ENCODE peak calls at places on chromosomes 11 and 22, in seven cellular contexts. U is lower lobe of right lung, F is tibial artery, B is colonic mucosa, E is esophagus squamous epithelium, T is ovary, A is neural progenitor cell. G is an unnamed sample.

GRCh38 chr11:70233511-70233919 is 30.4 kb downstream of the FADD start:
- DNase-seq in U (no peak), F (no peak), B (no peak), E (no peak), T (no peak), A (no peak), G (no peak)

GRCh38 chr11:106425819-106426218 is 348.4 kb downstream of the AASDHPPT start:
- DNase-seq in U (no peak), F (no peak), B (no peak), E (no peak), T (no peak), A (no peak), G (no peak)

GRCh38 chr11:19777032-19777341 is 64.3 kb downstream of the NAV2 start:
- DNase-seq in U (no peak), F (no peak), B (peak), E (no peak), T (no peak), A (peak), G (peak)

GRCh38 chr22:44567846-44568493 is 69.9 kb upstream of the RTL6 start:
- DNase-seq in U (peak), F (peak), B (peak), E (no peak), T (peak), A (no peak), G (no peak)

GRCh38 chr22:46588279-46589140 is 31.7 kb upstream of the GRAMD4 start:
- DNase-seq in U (peak), F (no peak), B (no peak), E (no peak), T (no peak), A (peak), G (peak)

GRCh38 chr11:118530180-118530682 is 761 bp upstream of the TMEM25 start:
- DNase-seq in U (no peak), F (no peak), B (peak), E (no peak), T (no peak), A (no peak), G (peak)

GRCh38 chr11:61498767-61499341 is 9.7 kb upstream of the LRRC10B start:
- DNase-seq in U (no peak), F (no peak), B (no peak), E (no peak), T (no peak), A (no peak), G (peak)

GRCh38 chr11:105211806-105212531 is 72.4 kb upstream of the CARD18 start:
- DNase-seq in U (no peak), F (no peak), B (no peak), E (no peak), T (no peak), A (no peak), G (no peak)

GRCh38 chr11:111269146-111269868 is 23.8 kb downstream of the POU2AF2 start:
- DNase-seq in U (no peak), F (no peak), B (no peak), E (no peak), T (no peak), A (peak), G (no peak)

GRCh38 chr22:41661088-41661487 is 27.6 kb downstream of the SNU13 start:
- DNase-seq in U (no peak), F (peak), B (no peak), E (no peak), T (no peak), A (no peak), G (no peak)

GRCh38 chr11:120424970-120425332 is 86.6 kb upstream of the GRIK4 start:
- DNase-seq in U (no peak), F (no peak), B (peak), E (no peak), T (no peak), A (no peak), G (no peak)

GRCh38 chr11:17652556-17652955 is 66.8 kb upstream of the MYOD1 start:
- DNase-seq in U (no peak), F (no peak), B (no peak), E (no peak), T (no peak), A (no peak), G (peak)

GRCh38 chr11:134944986-134945385 is 532.9 kb upstream of the B3GAT1 start:
- DNase-seq in U (no peak), F (no peak), B (no peak), E (no peak), T (no peak), A (no peak), G (no peak)

GRCh38 chr11:69365567-69365966 is 71.6 kb downstream of the MYEOV start:
- DNase-seq in U (no peak), F (no peak), B (no peak), E (no peak), T (no peak), A (no peak), G (no peak)

GRCh38 chr11:131748146-131749050 is 378.0 kb downstream of the NTM start:
- DNase-seq in U (no peak), F (peak), B (peak), E (no peak), T (no peak), A (peak), G (peak)

GRCh38 chr11:130911306-130911705 is 5.0 kb downstream of the SNX19 start:
- DNase-seq in U (no peak), F (no peak), B (no peak), E (no peak), T (no peak), A (no peak), G (peak)

GRCh38 chr11:129618046-129618569 is 197.5 kb upstream of the TMEM45B start:
- DNase-seq in U (no peak), F (no peak), B (no peak), E (no peak), T (no peak), A (no peak), G (peak)

GRCh38 chr22:24421428-24421931 is 5.9 kb upstream of the ADORA2A start:
- DNase-seq in U (peak), F (no peak), B (no peak), E (no peak), T (no peak), A (peak), G (peak)

GRCh38 chr11:118152552-118153471 is at the start of gene SCN4B:
- DNase-seq in U (peak), F (no peak), B (peak), E (no peak), T (peak), A (peak), G (peak)

GRCh38 chr22:44729391-44730012 is 22.9 kb upstream of the ARHGAP8 start:
- DNase-seq in U (no peak), F (no peak), B (no peak), E (no peak), T (peak), A (no peak), G (peak)

GRCh38 chr11:128572965-128573364 is 14.4 kb downstream of the ETS1 start:
- DNase-seq in U (no peak), F (no peak), B (no peak), E (no peak), T (no peak), A (no peak), G (peak)

GRCh38 chr11:57658023-57658361 is 430 bp downstream of the CLP1 start:
- DNase-seq in U (no peak), F (no peak), B (no peak), E (no peak), T (no peak), A (peak), G (no peak)

GRCh38 chr22:16915711-16916110 is 90.5 kb upstream of the XKR3 start:
- DNase-seq in U (no peak), F (no peak), B (no peak), E (no peak), T (no peak), A (no peak), G (no peak)

GRCh38 chr22:45344339-45344738 is 34.6 kb downstream of the FAM118A start:
- DNase-seq in U (no peak), F (no peak), B (no peak), E (no peak), T (no peak), A (peak), G (peak)

GRCh38 chr11:33723238-33723881 is 12.9 kb downstream of the CD59 start:
- DNase-seq in U (no peak), F (no peak), B (no peak), E (no peak), T (no peak), A (no peak), G (no peak)

GRCh38 chr22:43375951-43376455 is 32.8 kb upstream of the SCUBE1 start:
- DNase-seq in U (no peak), F (no peak), B (no peak), E (no peak), T (no peak), A (no peak), G (no peak)

GRCh38 chr11:92941676-92942571 is 27.5 kb upstream of the MTNR1B start:
- DNase-seq in U (no peak), F (no peak), B (peak), E (no peak), T (no peak), A (peak), G (peak)

GRCh38 chr11:123690490-123690889 is 36.1 kb upstream of the SCN3B start:
- DNase-seq in U (no peak), F (no peak), B (no peak), E (no peak), T (no peak), A (no peak), G (no peak)

GRCh38 chr11:46520971-46521745 is 72.7 kb downstream of the AMBRA1 start:
- DNase-seq in U (no peak), F (no peak), B (no peak), E (no peak), T (no peak), A (no peak), G (no peak)

GRCh38 chr11:132457445-132457844 is 1074.9 kb downstream of the OPCML start:
- DNase-seq in U (no peak), F (no peak), B (no peak), E (no peak), T (no peak), A (no peak), G (no peak)

GRCh38 chr22:32389685-32390084 is 22.4 kb downstream of the RTCB start:
- DNase-seq in U (no peak), F (no peak), B (no peak), E (no peak), T (no peak), A (peak), G (peak)

GRCh38 chr11:48169259-48169658 is 47.4 kb upstream of the OR4B1 start:
- DNase-seq in U (no peak), F (no peak), B (no peak), E (no peak), T (no peak), A (no peak), G (no peak)

GRCh38 chr11:48170840-48171233 is 45.8 kb upstream of the OR4B1 start:
- DNase-seq in U (no peak), F (no peak), B (no peak), E (no peak), T (no peak), A (no peak), G (no peak)

GRCh38 chr11:48169706-48170105 is 46.9 kb upstream of the OR4B1 start:
- DNase-seq in U (no peak), F (no peak), B (no peak), E (no peak), T (no peak), A (no peak), G (no peak)

GRCh38 chr11:48168815-48169214 is 47.8 kb upstream of the OR4B1 start:
- DNase-seq in U (no peak), F (no peak), B (no peak), E (no peak), T (no peak), A (no peak), G (no peak)

DNA sequence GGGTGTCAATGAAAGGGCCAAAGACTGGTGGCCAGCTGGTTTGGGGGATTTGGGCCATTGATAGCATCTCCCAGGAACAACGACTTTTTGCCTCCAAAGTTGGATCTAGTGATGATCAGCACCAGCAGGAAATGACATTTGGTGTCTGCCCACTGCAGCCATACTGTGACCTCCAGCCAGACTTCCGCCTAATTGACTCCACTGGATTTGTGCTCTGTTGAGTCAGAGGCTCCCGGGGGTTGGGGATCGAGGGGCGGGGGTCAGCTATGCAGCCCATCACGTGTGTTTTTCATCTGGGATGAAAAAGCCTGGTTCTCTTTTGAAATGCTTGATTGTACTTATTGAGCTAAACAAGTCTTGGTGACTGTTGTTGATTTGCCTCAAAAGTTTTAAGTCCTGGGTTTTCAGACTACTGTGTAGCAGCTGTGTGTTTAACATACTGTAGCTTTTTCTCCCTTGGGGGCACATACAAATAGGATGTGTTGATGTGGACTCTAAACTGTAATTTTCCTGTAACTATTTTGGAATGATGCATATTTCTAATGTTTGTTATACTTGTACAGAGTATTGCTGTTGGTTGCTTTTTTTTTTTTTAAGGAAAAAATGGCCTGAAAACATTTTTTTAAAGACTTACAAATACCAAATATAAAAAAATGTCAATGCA is 46.3 kb upstream of the OR4B1 start:
- DNase-seq in U (no peak), F (no peak), B (no peak), E (no peak), T (no peak), A (peak), G (no peak)
- H3K4me3 ChIP-seq in U (no peak), F (no peak), B (no peak), E (no peak), T (no peak), A (no peak), G (no peak)

DNA sequence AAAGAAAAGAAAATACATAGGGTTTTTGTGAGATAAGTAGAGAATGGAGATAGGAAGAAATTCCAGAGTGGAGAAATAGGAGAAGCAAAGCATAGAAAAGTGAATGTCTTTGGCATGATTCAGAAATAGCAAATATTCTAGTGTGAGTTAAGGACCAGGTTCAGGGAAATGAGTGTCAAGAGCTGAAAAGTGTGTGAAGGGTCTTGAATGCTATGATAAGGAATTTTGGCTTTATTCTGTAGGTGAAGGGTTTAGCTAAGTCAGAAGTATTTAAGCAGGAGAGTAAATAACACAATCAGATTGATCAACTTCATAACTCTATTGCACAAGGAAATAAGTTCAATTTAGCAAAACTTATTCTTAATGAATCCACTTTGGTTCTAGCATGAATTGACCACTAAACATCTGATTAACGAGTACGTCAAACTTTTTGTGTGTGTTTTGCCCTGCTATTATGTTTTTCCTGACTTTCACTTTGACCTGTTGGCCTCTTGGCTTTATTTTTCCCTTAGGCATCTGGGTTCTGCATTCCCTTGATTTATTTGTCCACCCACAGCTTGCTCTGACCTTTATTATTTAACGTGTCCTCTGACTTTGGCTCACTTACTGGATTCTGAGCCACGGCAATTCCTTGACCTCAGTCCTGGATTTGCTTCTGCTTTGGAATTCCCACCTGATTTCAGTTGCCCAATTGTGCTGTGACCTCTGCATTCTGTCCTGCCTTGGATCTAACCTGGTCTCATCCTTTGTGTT is 11.9 kb upstream of the TMEM218 start:
- DNase-seq in U (no peak), F (no peak), B (no peak), E (no peak), T (no peak), A (no peak), G (no peak)
- H3K4me3 ChIP-seq in U (peak), F (no peak), B (no peak), E (no peak), T (no peak), A (no peak), G (no peak)

GRCh38 chr11:9600651-9601040 is 27.2 kb downstream of the WEE1 start:
- DNase-seq in U (no peak), F (no peak), B (no peak), E (no peak), T (no peak), A (no peak), G (no peak)
- H3K4me3 ChIP-seq in U (no peak), F (no peak), B (no peak), E (no peak), T (no peak), A (no peak), G (no peak)

DNA sequence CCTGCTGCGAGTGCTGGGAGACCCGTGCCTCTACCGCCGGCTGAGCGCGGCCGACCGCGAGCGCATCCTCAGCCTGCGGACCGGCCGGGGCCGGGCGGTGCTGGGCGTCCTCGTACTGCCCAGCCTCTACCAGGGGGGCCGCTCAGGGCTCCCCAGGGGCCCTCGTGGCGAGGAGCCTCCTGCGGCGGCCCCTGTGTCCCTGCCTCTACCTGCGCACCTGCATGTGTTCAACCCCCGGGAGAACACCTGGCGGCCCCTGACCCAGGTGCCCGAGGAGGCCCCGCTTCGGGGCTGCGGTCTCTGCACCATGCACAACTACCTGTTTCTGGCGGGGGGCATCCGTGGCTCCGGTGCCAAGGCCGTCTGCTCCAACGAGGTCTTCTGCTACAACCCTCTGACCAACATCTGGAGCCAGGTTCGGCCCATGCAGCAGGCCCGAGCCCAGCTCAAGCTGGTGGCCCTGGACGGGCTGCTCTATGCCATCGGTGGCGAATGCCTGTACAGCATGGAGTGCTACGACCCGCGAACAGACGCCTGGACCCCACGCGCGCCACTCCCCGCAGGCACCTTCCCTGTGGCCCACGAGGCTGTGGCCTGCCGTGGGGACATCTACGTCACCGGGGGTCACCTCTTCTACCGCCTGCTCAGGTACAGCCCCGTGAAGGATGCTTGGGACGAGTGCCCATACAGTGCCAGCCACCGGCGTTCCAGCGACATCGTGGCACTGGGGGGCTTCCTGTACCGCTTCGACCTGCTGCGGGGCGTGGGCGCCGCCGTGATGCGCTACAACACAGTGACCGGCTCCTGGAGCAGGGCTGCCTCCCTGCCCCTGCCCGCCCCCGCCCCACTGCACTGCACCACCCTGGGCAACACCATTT is 3.5 kb downstream of the KLHDC7B start:
- DNase-seq in U (peak), F (no peak), B (no peak), E (no peak), T (no peak), A (no peak), G (peak)
- H3K4me3 ChIP-seq in U (peak), F (no peak), B (peak), E (peak), T (no peak), A (no peak), G (no peak)

GRCh38 chr22:19714320-19715252 is at the start of gene SEPTIN5:
- DNase-seq in U (no peak), F (no peak), B (no peak), E (no peak), T (peak), A (peak), G (peak)
- H3K4me3 ChIP-seq in U (peak), F (peak), B (peak), E (peak), T (peak), A (peak), G (peak)

G was measured in H7.